ENCODE peak calls at places on chromosome X, in five cellular contexts. D, K, M, Q and F are unnamed samples.
A peak's percentile ranks its signal among the peaks of the same experiment; 100 is the strongest.

GRCh38 chrX:152912121-152912520 is 14.3 kb downstream of the ZNF185 start:
- DNase-seq in K (no peak), Q (no peak), M (peak; percentile 38), D (peak; percentile 39), F (no peak)

GRCh38 chrX:148161661-148162060 is 180.5 kb downstream of the FMR1NB start:
- DNase-seq in Q (no peak), K (no peak), D (no peak), M (no peak), F (no peak)

GRCh38 chrX:134971926-134972325 is 18.9 kb upstream of the SMIM10 start:
- DNase-seq in D (no peak), M (no peak), Q (no peak), K (no peak), F (no peak)

GRCh38 chrX:114619874-114620273 is 36.0 kb downstream of the HTR2C start:
- DNase-seq in M (peak; percentile 25), Q (no peak), K (no peak), D (peak; percentile 39), F (no peak)

GRCh38 chrX:78746496-78746895 is 1.0 kb upstream of the LPAR4 start:
- DNase-seq in D (no peak), Q (no peak), K (no peak), M (no peak), F (peak; percentile 23)

GRCh38 chrX:85828771-85829170 is 218.6 kb downstream of the CHM start:
- DNase-seq in K (no peak), M (no peak), D (no peak), Q (no peak), F (no peak)

GRCh38 chrX:54481751-54482150 is 14.3 kb downstream of the FGD1 start:
- DNase-seq in D (no peak), K (no peak), Q (no peak), M (peak; percentile 23), F (peak; percentile 23)

GRCh38 chrX:109632906-109633504 is 8.0 kb upstream of the KCNE5 start:
- DNase-seq in D (peak; percentile 55), K (no peak), M (peak; percentile 36), Q (no peak), F (peak; percentile 13)

GRCh38 chrX:56790778-56791177 is 61.7 kb downstream of the NBDY start:
- DNase-seq in D (no peak), Q (no peak), M (no peak), K (no peak), F (no peak)

GRCh38 chrX:72045552-72046277 is 86.0 kb downstream of the RTL5 start:
- DNase-seq in M (no peak), K (no peak), D (peak; percentile 56), Q (no peak), F (peak; percentile 41)

GRCh38 chrX:12974217-12974796 is 603 bp upstream of the TMSB4X start:
- DNase-seq in M (peak; percentile 62), K (no peak), Q (no peak), D (no peak), F (peak; percentile 22)
- TF ChIP-seq SP1 in M (no peak), K (no peak), Q (no peak), D (no peak), F (no peak)

GRCh38 chrX:65718538-65718937 is 51.1 kb downstream of the MSN start:
- DNase-seq in Q (no peak), K (no peak), D (no peak), M (no peak), F (no peak)

GRCh38 chrX:65720580-65720979 is 53.1 kb downstream of the MSN start:
- DNase-seq in D (no peak), Q (no peak), K (no peak), M (no peak), F (no peak)

GRCh38 chrX:65726708-65727107 is 59.3 kb downstream of the MSN start:
- DNase-seq in D (no peak), M (no peak), K (no peak), Q (no peak), F (no peak)

GRCh38 chrX:65723706-65724105 is 56.3 kb downstream of the MSN start:
- DNase-seq in Q (no peak), D (no peak), K (peak; percentile 74), M (no peak), F (no peak)
- TF ChIP-seq SP1 in Q (no peak), D (no peak), K (no peak), M (no peak), F (no peak)

GRCh38 chrX:119502727-119503483 is 34.7 kb downstream of the SLC25A5 start:
- DNase-seq in M (no peak), D (no peak), Q (no peak), K (no peak), F (no peak)
- TF ChIP-seq SP1 in M (no peak), D (no peak), Q (no peak), K (no peak), F (no peak)

GRCh38 chrX:150572206-150572605 is 3.8 kb downstream of the MTM1 start:
- DNase-seq in D (no peak), M (no peak), K (no peak), Q (no peak), F (no peak)

GRCh38 chrX:150574824-150575409 is 6.5 kb downstream of the MTM1 start:
- DNase-seq in K (no peak), Q (no peak), M (no peak), D (no peak), F (no peak)

GRCh38 chrX:150573702-150574101 is 5.3 kb downstream of the MTM1 start:
- DNase-seq in K (no peak), M (no peak), D (no peak), Q (no peak), F (no peak)

GRCh38 chrX:150577174-150577573 is 8.8 kb downstream of the MTM1 start:
- DNase-seq in Q (no peak), K (no peak), D (no peak), M (no peak), F (no peak)

GRCh38 chrX:150575415-150575814 is 7.0 kb downstream of the MTM1 start:
- DNase-seq in Q (peak; percentile 72), K (no peak), D (no peak), M (no peak), F (no peak)
- TF ChIP-seq SP1 in Q (peak; percentile 37), K (no peak), D (no peak), M (no peak), F (no peak)

DNA sequence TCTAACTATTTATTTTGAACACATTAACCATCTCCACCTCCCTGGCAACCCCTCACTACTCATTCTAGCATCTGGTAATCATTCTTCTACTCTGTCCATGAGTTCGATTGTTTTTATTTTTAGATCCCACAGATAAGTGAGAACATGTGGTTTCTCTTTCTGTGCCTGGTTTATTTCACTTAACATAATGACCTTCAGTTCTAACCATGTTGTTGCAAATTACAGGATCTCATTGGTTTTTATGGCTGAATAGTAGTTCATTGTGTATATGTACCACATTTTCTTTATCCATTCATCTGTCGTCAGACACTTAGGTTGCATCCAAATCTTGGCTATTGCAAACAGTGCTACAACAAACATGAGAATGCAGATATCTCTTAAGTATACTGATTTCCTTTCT is 33.4 kb upstream of the FAM47B start:
- DNase-seq in D (no peak), Q (no peak), M (no peak), K (no peak), F (no peak)
- TF ChIP-seq SP1 in D (no peak), Q (no peak), M (no peak), K (no peak), F (no peak)

GRCh38 chrX:110965409-110965808 is 130.6 kb upstream of the PAK3 start:
- DNase-seq in Q (no peak), M (no peak), K (no peak), D (no peak), F (no peak)

GRCh38 chrX:110964761-110965160 is 131.2 kb upstream of the PAK3 start:
- DNase-seq in Q (no peak), D (no peak), M (no peak), K (no peak), F (peak; percentile 66)

GRCh38 chrX:110966046-110966445 is 129.9 kb upstream of the PAK3 start:
- DNase-seq in M (no peak), D (no peak), Q (no peak), K (no peak), F (no peak)

GRCh38 chrX:110966839-110967238 is 129.2 kb upstream of the PAK3 start:
- DNase-seq in D (no peak), M (no peak), Q (no peak), K (no peak), F (no peak)
- TF ChIP-seq SP1 in D (no peak), M (no peak), Q (no peak), K (no peak), F (no peak)

DNA sequence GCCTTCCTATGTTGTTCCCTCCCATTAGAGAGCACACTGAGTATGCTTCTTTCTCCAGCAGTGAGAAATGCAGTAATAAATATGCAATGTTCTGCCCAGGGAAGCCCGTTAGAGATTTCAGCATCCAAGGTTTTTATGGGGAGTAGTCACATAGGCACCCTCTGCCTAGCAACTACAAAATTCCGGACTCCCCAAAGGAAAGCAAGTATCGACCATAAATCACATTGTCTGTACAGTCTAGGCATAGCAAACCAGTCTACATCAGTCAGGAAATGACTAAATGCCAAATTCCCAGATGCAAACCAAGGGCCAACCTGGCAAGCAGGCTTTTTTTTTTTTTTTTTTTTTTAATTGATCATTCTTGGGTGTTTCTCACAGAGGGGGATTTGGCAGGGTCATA is 34.8 kb downstream of the GPR101 start:
- DNase-seq in Q (no peak), K (no peak), M (no peak), D (no peak), F (no peak)
- TF ChIP-seq SP1 in Q (no peak), K (no peak), M (no peak), D (no peak), F (no peak)

GRCh38 chrX:154739952-154740351 is 10.9 kb downstream of the GAB3 start:
- DNase-seq in M (no peak), K (no peak), D (no peak), Q (no peak), F (no peak)

GRCh38 chrX:154734101-154734781 is 16.6 kb downstream of the GAB3 start:
- DNase-seq in M (no peak), D (no peak), Q (no peak), K (no peak), F (no peak)

GRCh38 chrX:154742623-154743022 is 8.3 kb downstream of the GAB3 start:
- DNase-seq in Q (no peak), D (no peak), M (no peak), K (no peak), F (no peak)

GRCh38 chrX:154735695-154736393 is 15.0 kb downstream of the GAB3 start:
- DNase-seq in Q (no peak), K (no peak), M (no peak), D (no peak), F (no peak)

GRCh38 chrX:154738013-154738738 is 12.7 kb downstream of the GAB3 start:
- DNase-seq in M (no peak), Q (no peak), D (no peak), K (no peak), F (no peak)
- TF ChIP-seq SP1 in M (no peak), Q (no peak), D (no peak), K (no peak), F (no peak)

DNA sequence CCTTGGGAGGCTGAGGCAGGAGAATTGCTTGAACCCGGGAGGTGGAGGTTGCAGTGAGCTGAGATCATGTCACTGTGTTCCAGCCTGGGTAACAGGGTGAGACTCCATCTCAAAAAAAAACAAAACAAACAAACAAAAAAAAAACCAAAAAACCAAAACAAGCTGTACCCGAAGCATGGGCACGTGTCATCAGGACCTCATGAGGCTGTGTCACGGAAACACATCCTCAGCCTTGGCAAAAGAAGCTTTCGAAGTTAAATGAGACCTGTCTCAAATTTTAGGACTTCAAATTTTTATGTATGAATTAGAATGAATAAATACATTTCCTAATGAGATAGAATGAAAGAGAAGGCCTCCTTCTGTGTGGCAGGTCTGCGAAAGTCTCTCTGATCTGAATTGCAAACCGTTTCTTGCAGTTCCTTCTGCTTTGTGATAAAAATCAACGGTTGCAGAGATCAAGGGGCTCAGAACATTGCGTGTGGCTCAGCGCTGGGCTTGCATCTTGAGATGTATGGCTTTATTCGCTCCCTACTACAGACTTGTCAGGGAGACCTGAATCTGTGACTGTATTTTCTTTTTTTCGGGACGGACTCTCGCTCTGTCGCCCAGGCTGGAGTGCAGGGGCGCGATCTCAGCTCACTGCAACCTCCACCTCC is 19.5 kb upstream of the CRLF2 start:
- DNase-seq in D (no peak), K (no peak), M (no peak), Q (no peak), F (no peak)
- TF ChIP-seq SP1 in D (no peak), K (no peak), M (no peak), Q (no peak), F (no peak)